ENCODE peak calls at places on chromosomes 13 and 19, in seven cellular contexts. Y, X, U, R, L, Q and K are unnamed samples.

GRCh38 chr19:3968556-3969434 is 2.1 kb downstream of the DAPK3 start:
- DNase-seq in Y (no peak), X (peak; percentile 73), U (no peak), R (peak; percentile 98), L (peak; percentile 100), Q (no peak), K (no peak)

GRCh38 chr13:70568571-70568970 is 460.3 kb upstream of the KLHL1 start:
- DNase-seq in Y (no peak), X (peak; percentile 44), U (peak; percentile 1), R (no peak), L (peak; percentile 30), Q (no peak), K (no peak)

GRCh38 chr13:31556376-31556775 is 182.9 kb upstream of the RXFP2 start:
- DNase-seq in Y (no peak), X (no peak), U (no peak), R (peak; percentile 52), L (peak; percentile 35), Q (no peak), K (no peak)

GRCh38 chr19:54674021-54674617 is 11.3 kb downstream of the LILRB4 start:
- DNase-seq in Y (no peak), X (no peak), U (peak; percentile 45), R (no peak), L (peak; percentile 27), Q (no peak), K (no peak)

GRCh38 chr13:108322206-108322824 is 52.8 kb downstream of the TNFSF13B start:
- DNase-seq in Y (no peak), X (no peak), U (no peak), R (no peak), L (peak; percentile 50), Q (no peak), K (no peak)

GRCh38 chr13:31090921-31091624 is 70.6 kb downstream of the HSPH1 start:
- DNase-seq in Y (no peak), X (no peak), U (no peak), R (no peak), L (no peak), Q (no peak), K (no peak)

GRCh38 chr19:5028229-5028886 is 59.4 kb downstream of the KDM4B start:
- DNase-seq in Y (no peak), X (no peak), U (no peak), R (no peak), L (no peak), Q (no peak), K (no peak)

GRCh38 chr13:35953537-35954206 is 177.5 kb downstream of the DCLK1 start:
- DNase-seq in Y (no peak), X (peak; percentile 47), U (no peak), R (peak; percentile 64), L (peak; percentile 91), Q (no peak), K (no peak)

DNA sequence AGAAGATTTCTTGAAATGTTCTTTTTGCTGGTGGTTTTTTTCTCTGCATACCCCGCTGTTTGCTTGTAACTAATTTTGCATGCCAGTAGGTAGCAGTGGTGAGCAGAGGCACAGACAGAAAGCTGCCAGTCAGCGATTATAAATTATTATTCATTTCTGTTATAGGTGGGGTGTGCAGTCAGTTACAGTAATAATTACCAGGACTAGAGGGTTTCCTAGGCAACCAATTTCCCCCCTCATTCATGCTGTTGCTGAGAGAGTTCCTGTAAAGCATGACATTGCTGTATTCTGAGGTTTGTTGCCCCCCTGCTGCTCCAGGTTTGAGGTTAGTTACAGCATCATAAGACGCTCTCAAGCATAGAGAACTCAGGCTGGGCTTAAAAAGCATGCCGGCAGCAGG is 104.5 kb downstream of the URI1 start:
- DNase-seq in Y (no peak), X (no peak), U (no peak), R (no peak), L (no peak), Q (no peak), K (no peak)
- TF ChIP-seq CTCF in Y (no peak), X (no peak), U (peak; percentile 62), R (peak; percentile 41), L (peak; percentile 34), Q (no peak), K (no peak)

GRCh38 chr13:21813110-21813509 is 142.2 kb downstream of the FGF9 start:
- DNase-seq in Y (no peak), X (no peak), U (no peak), R (no peak), L (no peak), Q (no peak), K (no peak)
- TF ChIP-seq CTCF in Y (no peak), X (no peak), U (no peak), R (no peak), L (no peak), Q (no peak), K (no peak)

GRCh38 chr19:41930926-41931592 is 2.8 kb upstream of the ERFL start:
- DNase-seq in Y (no peak), X (no peak), U (no peak), R (no peak), L (no peak), Q (no peak), K (no peak)
- TF ChIP-seq CTCF in Y (peak; percentile 25), X (no peak), U (peak; percentile 71), R (peak; percentile 56), L (peak; percentile 41), Q (no peak), K (no peak)

DNA sequence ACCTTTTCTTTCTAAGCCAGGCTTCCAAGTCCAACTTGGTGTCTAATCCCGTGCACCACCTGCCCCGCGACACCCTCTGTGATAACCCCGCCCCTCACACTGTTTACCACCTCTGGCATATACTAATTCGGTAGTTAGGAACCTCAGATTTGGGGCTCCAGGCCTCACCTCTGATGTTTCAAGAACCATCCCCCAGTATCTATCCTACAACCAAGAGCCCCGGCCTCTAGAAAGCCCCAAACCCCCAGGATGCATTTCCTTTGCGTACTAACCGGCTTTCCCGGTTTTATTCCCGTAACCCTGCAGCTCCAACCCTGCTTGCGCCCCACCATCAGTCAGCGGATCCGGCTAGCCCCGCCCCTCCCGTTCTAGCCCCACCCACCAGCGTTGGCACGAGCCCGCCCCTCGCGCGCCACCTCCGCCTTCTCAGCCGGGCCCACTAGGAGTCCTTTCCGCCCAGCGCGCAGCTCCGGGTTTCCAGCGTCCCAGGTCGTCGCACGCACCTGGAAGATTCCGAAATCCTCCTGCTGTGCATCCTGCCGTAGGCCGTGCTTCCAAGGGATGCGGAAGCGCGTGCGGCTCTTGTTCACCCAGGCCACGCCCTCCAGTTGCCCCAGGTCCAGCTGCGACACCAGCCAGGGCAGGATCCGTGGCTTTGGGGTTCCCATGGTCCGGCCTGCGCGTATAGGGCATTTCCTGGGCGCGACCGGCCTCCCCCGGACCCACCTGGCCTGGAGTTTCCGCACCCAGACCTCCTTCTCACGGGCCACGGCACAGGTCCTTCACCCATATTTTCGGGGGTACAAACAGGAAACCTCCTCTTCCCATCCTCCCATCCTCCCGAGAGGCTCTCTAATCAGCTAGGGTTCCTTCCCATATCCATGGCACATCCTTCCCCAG is 1.2 kb downstream of the IRF3 start:
- DNase-seq in Y (peak; percentile 89), X (peak; percentile 96), U (no peak), R (no peak), L (peak; percentile 79), Q (peak; percentile 86), K (peak; percentile 76)
- TF ChIP-seq CTCF in Y (peak; percentile 23), X (no peak), U (no peak), R (peak; percentile 26), L (peak; percentile 5), Q (no peak), K (no peak)